ENCODE peak calls at places on chromosome 14, in four cellular contexts. F is mesendoderm, A is H9, R is H1. L is an unnamed sample.

GRCh38 chr14:105255021-105255507 is 6.7 kb downstream of the BTBD6 start:
- DNase-seq in F (no peak), A (peak; percentile 17), R (no peak), L (peak; percentile 28)

GRCh38 chr14:70934502-70935134 is 27.4 kb downstream of the PCNX1 start:
- DNase-seq in A (no peak), R (no peak), F (no peak), L (peak; percentile 71)

GRCh38 chr14:105093426-105094192 is 28.4 kb upstream of the GPR132 start:
- DNase-seq in R (peak; percentile 92), F (peak; percentile 89), A (peak; percentile 92), L (peak; percentile 72)

GRCh38 chr14:60509438-60510253 is 700 bp downstream of the SIX6 start:
- DNase-seq in F (peak; percentile 65), A (peak; percentile 72), R (peak; percentile 79), L (no peak)

GRCh38 chr14:53048631-53049030 is 97.8 kb upstream of the FERMT2 start:
- DNase-seq in R (no peak), A (no peak), F (no peak), L (no peak)

GRCh38 chr14:30243805-30244204 is 315.2 kb upstream of the G2E3 start:
- DNase-seq in F (no peak), R (no peak), A (no peak), L (peak; percentile 85)

GRCh38 chr14:97874394-97874793 is 1077.2 kb downstream of the VRK1 start:
- DNase-seq in F (no peak), R (no peak), A (no peak), L (no peak)

GRCh38 chr14:100981808-100982207 is 78.3 kb upstream of the RTL1 start:
- DNase-seq in A (no peak), F (no peak), R (no peak), L (peak; percentile 71)

GRCh38 chr14:30550335-30550734 is 8.6 kb upstream of the G2E3 start:
- DNase-seq in F (no peak), R (no peak), A (no peak), L (peak; percentile 67)

GRCh38 chr14:104973215-104974145 is 4.7 kb downstream of the AHNAK2 start:
- DNase-seq in A (peak; percentile 55), R (no peak), F (peak; percentile 90), L (peak; percentile 94)

GRCh38 chr14:54642950-54643695 is 76.2 kb downstream of the SAMD4A start:
- DNase-seq in A (no peak), F (peak; percentile 59), R (peak; percentile 44), L (peak; percentile 46)

GRCh38 chr14:65101631-65102440 is 481 bp downstream of the MAX start:
- DNase-seq in F (peak; percentile 31), A (peak; percentile 39), R (peak; percentile 62), L (no peak)

GRCh38 chr14:92400579-92401444 is 77.8 kb downstream of the SLC24A4 start:
- DNase-seq in F (peak; percentile 15), A (no peak), R (no peak), L (peak; percentile 13)

GRCh38 chr14:89320381-89321000 is 96.5 kb downstream of the FOXN3 start:
- DNase-seq in F (peak; percentile 85), A (no peak), R (no peak), L (peak; percentile 32)

GRCh38 chr14:101111620-101112290 is 208.2 kb upstream of the RTL1 start:
- DNase-seq in R (peak; percentile 32), F (no peak), A (no peak), L (no peak)

GRCh38 chr14:106460916-106461315 is 934.5 kb downstream of the TMEM121 start:
- DNase-seq in A (no peak), F (no peak), R (no peak), L (no peak)
- H4K5ac ChIP-seq in A (no peak overlapping the region), F (no peak overlapping the region), R (no peak overlapping the region), L (no peak overlapping the region)

GRCh38 chr14:75271514-75271913 is 7.1 kb upstream of the FOS start:
- DNase-seq in A (no peak), R (no peak), F (no peak), L (no peak)
- H2BK5ac ChIP-seq in A (no peak overlapping the region), R (no peak overlapping the region), F (no peak overlapping the region), L (no peak overlapping the region)

DNA sequence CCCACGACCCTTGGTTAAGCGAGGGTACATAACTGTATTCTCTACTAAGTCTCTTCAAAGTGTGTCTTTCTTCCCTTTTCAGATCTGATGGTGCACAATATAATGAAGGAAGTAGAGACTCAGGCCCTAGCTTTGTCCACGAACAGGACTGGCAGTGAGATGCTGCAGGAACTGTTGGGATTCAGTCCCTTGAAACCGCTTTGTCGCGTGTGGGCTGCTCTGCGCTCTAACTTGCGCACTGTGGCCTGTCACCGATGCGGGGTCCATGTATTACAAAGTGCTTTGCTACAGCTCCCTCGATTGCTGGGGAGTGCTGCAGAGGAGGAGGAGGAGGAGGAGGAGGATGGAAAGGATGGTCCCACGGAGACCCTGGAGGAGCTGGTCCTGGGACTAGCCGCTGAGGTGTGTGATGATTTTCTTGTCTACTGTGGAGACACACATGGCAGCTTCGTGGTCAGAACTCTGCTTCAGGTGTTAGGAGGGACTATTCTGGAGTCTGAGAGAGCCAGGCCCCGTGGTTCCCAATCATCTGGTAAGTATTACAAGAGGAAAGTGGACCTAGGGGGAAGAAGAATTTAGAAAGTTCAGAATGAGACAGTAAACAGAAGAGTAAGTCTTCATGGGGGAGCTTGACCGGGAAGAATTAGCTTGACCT is 803 bp downstream of the NOP9 start:
- DNase-seq in R (no peak), F (no peak), A (no peak), L (no peak)
- H4K5ac ChIP-seq in R (no peak overlapping the region), F (no peak overlapping the region), A (no peak overlapping the region), L (no peak overlapping the region)

DNA sequence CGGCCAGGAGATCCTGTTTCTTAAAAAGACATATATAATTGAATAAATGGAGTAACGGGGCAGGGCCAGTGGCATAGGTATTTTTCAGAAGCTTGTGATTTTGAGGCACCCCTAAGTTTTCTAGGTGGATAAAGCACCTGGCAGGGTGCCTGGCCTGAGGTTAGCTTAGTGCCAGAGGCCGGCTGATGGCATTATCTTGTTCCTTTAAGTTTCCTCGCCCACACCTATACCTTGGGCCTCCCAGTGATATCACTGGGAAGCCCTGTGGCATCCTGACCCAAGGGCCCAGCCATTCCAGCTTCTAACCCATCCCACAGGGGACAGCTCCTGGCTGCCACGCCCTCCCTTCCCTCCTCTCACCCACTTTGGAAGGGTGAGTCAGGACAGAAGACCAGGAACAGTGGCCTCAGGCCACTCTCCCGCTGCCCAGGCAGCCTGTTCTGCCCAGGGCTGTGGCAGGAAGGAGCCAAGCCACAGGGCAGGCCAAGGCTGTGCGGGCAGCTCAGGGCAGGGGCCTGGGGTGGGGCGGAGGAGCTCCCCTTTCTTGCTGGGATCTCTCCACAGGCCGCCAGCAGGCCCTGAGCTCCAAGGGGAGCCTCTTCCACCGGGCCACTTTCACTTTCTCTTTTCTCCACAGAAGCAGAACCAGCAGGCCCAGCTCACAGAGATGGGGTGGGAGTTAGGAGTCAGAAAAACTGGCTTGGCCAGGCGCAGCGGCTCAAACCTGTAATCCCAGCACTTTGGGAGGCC is 75.1 kb downstream of the IRF2BPL start:
- DNase-seq in R (no peak), A (no peak), F (no peak), L (peak; percentile 68)
- H2BK5ac ChIP-seq in R (peak overlapping the region; percentile 92), A (no peak overlapping the region), F (peak overlapping the region; percentile 72), L (peak overlapping the region; percentile 97)

GRCh38 chr14:94635143-94635542 is 23.0 kb downstream of the SERPINA3 start:
- DNase-seq in A (no peak), R (no peak), F (no peak), L (no peak)
- H4K5ac ChIP-seq in A (no peak overlapping the region), R (no peak overlapping the region), F (no peak overlapping the region), L (no peak overlapping the region)

DNA sequence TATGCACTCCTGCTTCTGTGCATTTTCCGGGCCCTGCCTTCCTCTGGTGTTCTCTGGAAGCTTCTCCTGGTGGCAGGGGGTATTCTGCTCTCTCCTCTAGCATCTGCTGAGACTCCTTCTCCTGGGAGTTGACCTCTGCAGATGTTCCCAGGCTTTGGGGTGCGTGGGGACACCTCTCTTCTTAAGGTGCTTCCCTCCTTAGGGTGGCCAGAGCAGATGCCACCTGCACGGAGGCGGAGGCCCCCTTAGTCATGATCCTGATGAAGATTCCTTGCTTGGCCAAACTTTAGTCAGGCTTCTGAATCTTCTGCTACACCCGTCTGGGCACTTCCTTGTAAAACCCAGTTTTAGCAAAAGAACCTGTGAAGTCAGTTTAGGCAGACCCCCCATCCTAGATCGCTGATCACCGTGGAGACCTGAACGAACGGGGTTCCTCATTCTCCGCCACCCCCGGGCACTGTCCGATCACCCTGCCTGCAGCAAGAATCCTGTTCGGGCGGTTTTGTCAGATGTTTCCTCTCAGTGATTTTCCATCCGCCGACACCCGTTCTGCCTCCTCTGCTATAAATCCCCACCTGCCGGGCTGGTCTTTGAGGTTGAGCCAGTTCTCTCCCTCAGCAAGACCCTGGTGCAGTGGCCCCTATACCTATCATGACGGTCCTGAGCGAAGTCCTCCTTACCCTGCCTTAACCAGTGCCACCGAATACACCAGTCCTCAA is 111.9 kb downstream of the CALM1 start:
- DNase-seq in R (no peak), F (no peak), A (no peak), L (no peak)
- H2BK5ac ChIP-seq in R (peak overlapping the region; percentile 81), F (no peak overlapping the region), A (no peak overlapping the region), L (no peak overlapping the region)

GRCh38 chr14:93775744-93776143 is 12.5 kb downstream of the PRIMA1 start:
- DNase-seq in F (peak; percentile 26), R (no peak), A (no peak), L (no peak)
- H4K5ac ChIP-seq in F (no peak overlapping the region), R (no peak overlapping the region), A (no peak overlapping the region), L (no peak overlapping the region)

L was measured in IMR-90.